ENCODE peak calls at places on chromosomes 7 and 10, in five cellular contexts. One of them, this sample, is unnamed.

GRCh38 chr10:129645487-129645886 is 178.4 kb downstream of the MGMT start:
- DNase-seq in HL-60: no peak
- DNase-seq in GM12878: no peak
- DNase-seq in K562: no peak
- DNase-seq in SK-N-SH: no peak
- DNase-seq in this sample: no peak

GRCh38 chr7:100677308-100678095 is 4.0 kb downstream of the GNB2 start:
- DNase-seq in K562: no peak
- DNase-seq in SK-N-SH: peak
- DNase-seq in GM12878: no peak
- DNase-seq in HL-60: no peak
- DNase-seq in this sample: no peak

GRCh38 chr7:39294022-39294421 is 272.2 kb upstream of the YAE1 start:
- DNase-seq in HL-60: no peak
- DNase-seq in K562: no peak
- DNase-seq in GM12878: no peak
- DNase-seq in SK-N-SH: no peak
- DNase-seq in this sample: no peak

GRCh38 chr10:7281429-7281828 is 129.4 kb downstream of the SFMBT2 start:
- DNase-seq in K562: peak
- DNase-seq in HL-60: no peak
- DNase-seq in GM12878: no peak
- DNase-seq in SK-N-SH: no peak
- DNase-seq in this sample: no peak

GRCh38 chr10:4221315-4221714 is 436.3 kb upstream of the KLF6 start:
- DNase-seq in SK-N-SH: no peak
- DNase-seq in K562: no peak
- DNase-seq in HL-60: no peak
- DNase-seq in GM12878: no peak
- DNase-seq in this sample: no peak

GRCh38 chr10:47020491-47020890 is 109.3 kb downstream of the PTPN20 start:
- DNase-seq in SK-N-SH: no peak
- DNase-seq in GM12878: no peak
- DNase-seq in K562: no peak
- DNase-seq in HL-60: no peak
- DNase-seq in this sample: no peak

GRCh38 chr10:9656386-9656785 is 1361.3 kb upstream of the CELF2 start:
- DNase-seq in SK-N-SH: no peak
- DNase-seq in GM12878: no peak
- DNase-seq in K562: no peak
- DNase-seq in HL-60: no peak
- DNase-seq in this sample: no peak

GRCh38 chr7:111005445-111005844 is 85.5 kb upstream of the LRRN3 start:
- DNase-seq in HL-60: no peak
- DNase-seq in K562: no peak
- DNase-seq in GM12878: no peak
- DNase-seq in SK-N-SH: no peak
- DNase-seq in this sample: no peak

GRCh38 chr7:117349545-117349944 is 26.7 kb upstream of the WNT2 start:
- DNase-seq in SK-N-SH: no peak
- DNase-seq in GM12878: no peak
- DNase-seq in HL-60: no peak
- DNase-seq in K562: no peak
- DNase-seq in this sample: no peak

GRCh38 chr10:65556006-65556405 is 1369.8 kb upstream of the LRRTM3 start:
- DNase-seq in K562: no peak
- DNase-seq in GM12878: no peak
- DNase-seq in HL-60: no peak
- DNase-seq in SK-N-SH: no peak
- DNase-seq in this sample: no peak

GRCh38 chr10:126387041-126387908 is 1.0 kb downstream of the ADAM12 start:
- DNase-seq in GM12878: no peak
- DNase-seq in SK-N-SH: peak
- DNase-seq in K562: peak
- DNase-seq in HL-60: peak
- DNase-seq in this sample: no peak

GRCh38 chr10:126392068-126392467 is 3.8 kb upstream of the ADAM12 start:
- DNase-seq in GM12878: no peak
- DNase-seq in SK-N-SH: no peak
- DNase-seq in K562: no peak
- DNase-seq in HL-60: no peak
- DNase-seq in this sample: no peak

GRCh38 chr10:126391162-126391880 is 3.0 kb upstream of the ADAM12 start:
- DNase-seq in HL-60: no peak
- DNase-seq in K562: no peak
- DNase-seq in SK-N-SH: peak
- DNase-seq in GM12878: no peak
- DNase-seq in this sample: no peak

GRCh38 chr10:126390324-126390723 is 2.0 kb upstream of the ADAM12 start:
- DNase-seq in HL-60: no peak
- DNase-seq in GM12878: no peak
- DNase-seq in K562: no peak
- DNase-seq in SK-N-SH: no peak
- DNase-seq in this sample: no peak

DNA sequence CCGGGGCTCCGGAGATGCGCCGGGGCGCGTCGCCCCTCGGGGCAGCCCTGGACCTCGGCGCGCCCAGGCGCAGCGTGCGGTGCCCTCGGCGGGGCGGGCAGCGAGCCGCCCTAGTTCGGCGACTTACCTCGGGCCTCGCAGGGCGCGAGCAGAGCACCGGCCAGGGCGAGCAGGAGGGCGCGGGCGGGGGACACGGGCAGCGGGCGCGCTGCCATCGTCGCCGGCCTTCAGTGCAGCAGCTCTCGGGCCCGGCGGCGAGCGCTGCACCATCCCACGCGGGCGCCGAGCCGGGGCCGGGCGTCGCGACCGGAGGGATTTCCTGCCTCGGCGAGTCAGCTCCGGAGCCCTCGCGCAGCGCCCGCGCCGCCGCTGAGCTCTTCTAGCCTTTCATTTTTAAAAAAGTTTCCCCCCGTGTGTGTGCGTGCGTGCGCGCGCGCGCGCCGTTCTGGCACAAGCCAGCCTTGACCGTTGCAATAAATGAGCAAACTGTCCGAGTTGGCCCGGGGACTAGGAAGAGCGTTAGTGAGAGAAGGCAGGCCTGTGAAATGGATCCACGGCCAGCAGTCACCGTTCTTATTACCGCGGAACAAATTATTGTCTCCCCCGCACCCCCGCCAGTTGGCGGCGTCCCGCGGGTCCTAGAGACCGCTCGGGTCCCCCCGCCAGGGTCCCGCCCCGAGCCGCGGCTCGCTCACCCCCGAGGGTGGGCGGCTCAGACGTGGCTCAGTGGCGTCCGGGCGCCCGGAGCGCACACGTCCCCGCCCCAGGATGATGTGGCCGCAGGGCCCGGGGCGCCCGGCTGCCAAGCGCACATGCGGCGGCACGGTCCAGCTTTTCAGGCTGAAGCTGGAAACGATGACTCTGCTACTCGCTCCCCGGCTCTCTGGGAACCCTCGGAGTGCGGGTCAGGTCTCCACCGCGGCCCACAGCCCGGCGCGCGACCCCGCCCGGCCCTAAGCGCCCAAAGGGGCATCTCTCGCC is at the start of gene ADAM12:
- DNase-seq in HL-60: no peak
- DNase-seq in GM12878: no peak
- DNase-seq in K562: no peak
- DNase-seq in SK-N-SH: peak
- DNase-seq in this sample: no peak
- TF ChIP-seq GABPA in HL-60: no peak
- TF ChIP-seq GABPA in GM12878: no peak
- TF ChIP-seq GABPA in K562: no peak
- TF ChIP-seq GABPA in SK-N-SH: no peak
- TF ChIP-seq GABPA in this sample: no peak

GRCh38 chr7:82816272-82816671 is 346.4 kb downstream of the PCLO start:
- DNase-seq in K562: no peak
- DNase-seq in SK-N-SH: no peak
- DNase-seq in GM12878: no peak
- DNase-seq in HL-60: no peak
- DNase-seq in this sample: no peak

GRCh38 chr7:82823073-82823472 is 339.6 kb downstream of the PCLO start:
- DNase-seq in GM12878: no peak
- DNase-seq in SK-N-SH: no peak
- DNase-seq in K562: no peak
- DNase-seq in HL-60: no peak
- DNase-seq in this sample: no peak

GRCh38 chr7:82821037-82821436 is 341.6 kb downstream of the PCLO start:
- DNase-seq in SK-N-SH: no peak
- DNase-seq in GM12878: no peak
- DNase-seq in K562: no peak
- DNase-seq in HL-60: no peak
- DNase-seq in this sample: no peak

GRCh38 chr7:82818091-82818620 is 344.5 kb downstream of the PCLO start:
- DNase-seq in GM12878: no peak
- DNase-seq in SK-N-SH: no peak
- DNase-seq in HL-60: no peak
- DNase-seq in K562: no peak
- DNase-seq in this sample: no peak
- TF ChIP-seq GABPA in GM12878: no peak
- TF ChIP-seq GABPA in SK-N-SH: no peak
- TF ChIP-seq GABPA in HL-60: no peak
- TF ChIP-seq GABPA in K562: no peak
- TF ChIP-seq GABPA in this sample: no peak

GRCh38 chr7:155303039-155303593 is 5.4 kb downstream of the INSIG1 start:
- DNase-seq in K562: no peak
- DNase-seq in GM12878: no peak
- DNase-seq in HL-60: no peak
- DNase-seq in SK-N-SH: no peak
- DNase-seq in this sample: no peak
- TF ChIP-seq GABPA in K562: no peak
- TF ChIP-seq GABPA in GM12878: no peak
- TF ChIP-seq GABPA in HL-60: no peak
- TF ChIP-seq GABPA in SK-N-SH: no peak
- TF ChIP-seq GABPA in this sample: no peak

GRCh38 chr7:90988523-90988922 is 275.7 kb upstream of the FZD1 start:
- DNase-seq in SK-N-SH: no peak
- DNase-seq in GM12878: no peak
- DNase-seq in HL-60: no peak
- DNase-seq in K562: no peak
- DNase-seq in this sample: no peak
- TF ChIP-seq GABPA in SK-N-SH: no peak
- TF ChIP-seq GABPA in GM12878: no peak
- TF ChIP-seq GABPA in HL-60: no peak
- TF ChIP-seq GABPA in K562: no peak
- TF ChIP-seq GABPA in this sample: no peak

DNA sequence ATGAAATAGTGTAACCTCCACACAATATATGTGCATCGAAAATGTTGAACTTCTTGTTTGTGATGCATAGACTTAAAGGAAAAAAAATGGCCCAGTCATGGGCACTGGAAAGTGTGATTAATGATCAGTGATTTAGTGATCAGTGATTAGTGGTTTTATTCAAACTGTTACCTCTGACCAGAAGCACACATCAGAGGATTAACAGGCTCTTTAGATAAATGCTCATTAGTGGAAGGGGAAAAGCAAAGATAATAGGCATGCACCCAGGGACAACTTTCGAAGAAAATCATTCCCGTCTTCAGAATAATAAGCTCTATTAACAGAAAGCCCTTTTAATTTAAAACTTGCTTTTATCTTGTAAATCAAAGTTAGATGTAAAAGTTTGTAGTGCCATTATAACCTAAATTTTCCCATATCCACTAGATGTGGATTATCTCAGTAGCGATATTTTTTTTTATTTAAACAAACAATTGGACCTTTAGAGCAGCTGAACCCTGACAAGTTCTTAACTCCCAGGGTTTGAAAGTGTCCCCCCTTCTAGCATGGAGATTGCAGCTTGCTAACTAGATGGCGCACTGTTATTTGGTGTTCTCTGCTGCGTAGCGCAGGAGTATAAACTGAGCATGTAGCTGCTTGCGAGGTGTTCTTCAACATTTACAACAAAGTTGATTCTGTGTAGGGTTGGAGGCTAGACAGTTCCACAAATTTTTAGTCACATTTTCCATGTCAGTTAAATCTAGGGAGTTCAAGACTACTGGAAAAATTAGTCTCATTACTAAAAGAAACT is at the start of gene CREB5:
- DNase-seq in GM12878: no peak
- DNase-seq in K562: no peak
- DNase-seq in HL-60: no peak
- DNase-seq in SK-N-SH: no peak
- DNase-seq in this sample: no peak
- TF ChIP-seq GABPA in GM12878: no peak
- TF ChIP-seq GABPA in K562: no peak
- TF ChIP-seq GABPA in HL-60: no peak
- TF ChIP-seq GABPA in SK-N-SH: no peak
- TF ChIP-seq GABPA in this sample: no peak

DNA sequence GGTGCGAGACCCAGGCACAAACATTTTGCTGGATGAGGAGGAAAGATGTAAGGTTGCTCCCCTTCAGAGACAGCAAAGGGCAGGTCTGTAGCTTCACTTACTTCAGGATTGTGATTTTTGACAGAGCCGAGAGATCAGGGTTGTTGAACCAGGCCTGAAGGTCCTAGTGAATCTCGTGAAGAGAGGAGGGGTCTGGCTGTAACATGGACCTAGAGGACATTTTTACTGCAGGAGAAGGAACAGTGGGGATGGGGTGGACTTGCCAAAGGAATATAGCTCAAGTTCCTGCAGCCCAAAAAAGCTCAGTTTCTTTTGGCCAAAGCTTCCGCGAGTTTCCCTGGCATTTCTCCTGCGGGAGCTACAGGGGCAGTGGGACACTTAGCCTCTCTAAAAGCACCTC is 976 bp upstream of the EGFR start:
- DNase-seq in K562: no peak
- DNase-seq in GM12878: no peak
- DNase-seq in SK-N-SH: no peak
- DNase-seq in HL-60: no peak
- DNase-seq in this sample: no peak
- TF ChIP-seq GABPA in K562: no peak
- TF ChIP-seq GABPA in GM12878: no peak
- TF ChIP-seq GABPA in SK-N-SH: no peak
- TF ChIP-seq GABPA in HL-60: no peak
- TF ChIP-seq GABPA in this sample: no peak

GRCh38 chr10:58531084-58531695 is 18.5 kb downstream of the BICC1 start:
- DNase-seq in SK-N-SH: no peak
- DNase-seq in HL-60: peak
- DNase-seq in K562: peak
- DNase-seq in GM12878: peak
- DNase-seq in this sample: peak
- TF ChIP-seq GABPA in SK-N-SH: no peak
- TF ChIP-seq GABPA in HL-60: no peak
- TF ChIP-seq GABPA in K562: no peak
- TF ChIP-seq GABPA in GM12878: no peak
- TF ChIP-seq GABPA in this sample: no peak

GRCh38 chr10:110523736-110524135 is 26.0 kb downstream of the DUSP5 start:
- DNase-seq in HL-60: no peak
- DNase-seq in K562: no peak
- DNase-seq in SK-N-SH: no peak
- DNase-seq in GM12878: no peak
- DNase-seq in this sample: no peak

GRCh38 chr10:110525349-110526260 is 27.9 kb downstream of the DUSP5 start:
- DNase-seq in GM12878: no peak
- DNase-seq in K562: no peak
- DNase-seq in SK-N-SH: no peak
- DNase-seq in HL-60: no peak
- DNase-seq in this sample: no peak

GRCh38 chr10:110524864-110525242 is 27.1 kb downstream of the DUSP5 start:
- DNase-seq in GM12878: no peak
- DNase-seq in K562: no peak
- DNase-seq in HL-60: no peak
- DNase-seq in SK-N-SH: no peak
- DNase-seq in this sample: no peak

GRCh38 chr10:110522365-110522988 is 24.8 kb downstream of the DUSP5 start:
- DNase-seq in K562: no peak
- DNase-seq in HL-60: no peak
- DNase-seq in SK-N-SH: no peak
- DNase-seq in GM12878: no peak
- DNase-seq in this sample: peak

GRCh38 chr10:110524179-110524863 is 26.6 kb downstream of the DUSP5 start:
- DNase-seq in SK-N-SH: no peak
- DNase-seq in K562: no peak
- DNase-seq in HL-60: no peak
- DNase-seq in GM12878: no peak
- DNase-seq in this sample: no peak
- TF ChIP-seq GABPA in SK-N-SH: no peak
- TF ChIP-seq GABPA in K562: no peak
- TF ChIP-seq GABPA in HL-60: no peak
- TF ChIP-seq GABPA in GM12878: no peak
- TF ChIP-seq GABPA in this sample: no peak

This sample was measured in HepG2.